ENCODE peak calls at places on chromosome 12, in four cellular contexts. V, X, C and S are unnamed samples.

GRCh38 chr12:1936406-1937320 is 18.2 kb upstream of the CACNA2D4 start:
- DNase-seq in V (no peak), X (no peak), C (no peak), S (no peak)

GRCh38 chr12:88579941-88580871 is at the start of gene KITLG:
- DNase-seq in V (no peak), X (no peak), C (no peak), S (peak; percentile 35)

GRCh38 chr12:130715150-130715995 is 726 bp downstream of the RIMBP2 start:
- DNase-seq in V (no peak), X (no peak), C (no peak), S (no peak)

GRCh38 chr12:30850684-30851083 is 75.9 kb upstream of the TSPAN11 start:
- DNase-seq in V (no peak), X (no peak), C (no peak), S (no peak)

GRCh38 chr12:58844161-58844560 is 76.1 kb downstream of the LRIG3 start:
- DNase-seq in V (no peak), X (no peak), C (no peak), S (no peak)

GRCh38 chr12:65355461-65355860 is 77.0 kb downstream of the MSRB3 start:
- DNase-seq in V (no peak), X (no peak), C (no peak), S (no peak)

GRCh38 chr12:1629338-1630080 is 478 bp downstream of the WNT5B start:
- DNase-seq in V (no peak), X (no peak), C (no peak), S (peak; percentile 42)

GRCh38 chr12:120117961-120118709 is 1.6 kb upstream of the RAB35 start:
- DNase-seq in V (no peak), X (peak; percentile 56), C (no peak), S (no peak)

GRCh38 chr12:10941916-10942607 is 3.0 kb upstream of the TAS2R14 start:
- DNase-seq in V (no peak), X (no peak), C (peak; percentile 9), S (no peak)

GRCh38 chr12:1365703-1366102 is 228.7 kb downstream of the FBXL14 start:
- DNase-seq in V (no peak), X (no peak), C (no peak), S (no peak)

GRCh38 chr12:76765598-76765997 is 1.7 kb downstream of the ZDHHC17 start:
- DNase-seq in V (no peak), X (no peak), C (no peak), S (no peak)

GRCh38 chr12:76763746-76764675 is at the start of gene ZDHHC17:
- DNase-seq in V (peak; percentile 77), X (peak; percentile 94), C (peak; percentile 66), S (peak; percentile 80)

GRCh38 chr12:76764856-76765255 is 941 bp downstream of the ZDHHC17 start:
- DNase-seq in V (no peak), X (no peak), C (no peak), S (no peak)

GRCh38 chr12:76766161-76766560 is 2.2 kb downstream of the ZDHHC17 start:
- DNase-seq in V (no peak), X (no peak), C (no peak), S (no peak)

DNA sequence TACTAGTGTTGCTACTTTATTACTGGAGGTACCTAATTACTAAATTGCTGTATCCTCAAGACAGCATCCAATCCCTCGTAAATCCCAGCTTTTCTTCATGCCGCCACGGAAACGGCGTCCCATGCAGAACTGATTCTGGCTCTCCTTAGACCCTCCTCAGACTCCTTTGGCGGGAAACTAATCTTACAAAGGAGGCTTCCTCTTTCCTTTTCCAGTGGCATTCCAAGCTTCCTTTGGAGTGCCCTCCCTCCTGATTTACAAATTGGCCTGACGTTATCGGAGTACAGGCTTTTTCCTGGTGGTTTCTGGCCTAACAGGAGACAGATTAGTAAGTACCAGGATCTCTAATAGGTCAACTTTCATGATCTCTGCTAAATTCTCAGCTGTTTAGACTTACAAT is 1.4 kb upstream of the ZDHHC17 start:
- DNase-seq in V (no peak), X (no peak), C (no peak), S (no peak)
- TF ChIP-seq POLR2AphosphoS5 in V (no peak), X (no peak), C (no peak), S (no peak)

GRCh38 chr12:122964439-122965257 is 1.6 kb downstream of the ABCB9 start:
- DNase-seq in V (no peak), X (no peak), C (no peak), S (no peak)
- TF ChIP-seq SPI1 in V (no peak), X (no peak), C (no peak), S (no peak)

DNA sequence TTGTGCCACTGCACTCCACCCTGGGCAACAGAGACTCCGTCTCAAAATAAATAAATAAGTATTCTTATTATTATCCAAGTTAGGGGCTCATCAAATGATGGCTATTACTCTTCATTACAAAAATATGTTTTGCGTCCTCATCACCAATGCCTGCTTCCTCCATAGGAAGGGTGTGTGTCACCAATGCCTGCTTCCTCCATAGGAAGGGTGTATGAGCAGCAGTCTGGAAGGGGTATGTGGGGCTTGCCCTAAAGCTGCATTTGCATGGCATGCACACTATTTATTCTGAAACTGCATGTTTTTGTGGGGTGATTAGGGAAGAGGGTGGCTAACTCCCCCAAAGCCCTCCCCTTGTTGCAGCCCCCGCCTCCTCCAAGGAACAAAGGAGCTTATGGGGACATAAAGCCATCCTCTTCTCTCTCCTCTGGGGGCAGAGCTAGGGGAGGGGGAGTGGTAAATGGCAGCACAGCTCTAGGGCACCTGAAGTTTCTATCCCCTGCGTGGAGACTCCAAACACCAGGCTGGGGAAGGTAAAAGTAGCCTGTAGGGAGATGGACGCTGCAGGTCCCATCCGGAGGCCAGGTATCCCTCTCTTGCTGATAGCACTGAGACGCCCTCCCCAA is 1.3 kb downstream of the CAMKK2 start:
- DNase-seq in V (no peak), X (no peak), C (no peak), S (no peak)
- TF ChIP-seq POLR2AphosphoS5 in V (no peak), X (no peak), C (no peak), S (no peak)

DNA sequence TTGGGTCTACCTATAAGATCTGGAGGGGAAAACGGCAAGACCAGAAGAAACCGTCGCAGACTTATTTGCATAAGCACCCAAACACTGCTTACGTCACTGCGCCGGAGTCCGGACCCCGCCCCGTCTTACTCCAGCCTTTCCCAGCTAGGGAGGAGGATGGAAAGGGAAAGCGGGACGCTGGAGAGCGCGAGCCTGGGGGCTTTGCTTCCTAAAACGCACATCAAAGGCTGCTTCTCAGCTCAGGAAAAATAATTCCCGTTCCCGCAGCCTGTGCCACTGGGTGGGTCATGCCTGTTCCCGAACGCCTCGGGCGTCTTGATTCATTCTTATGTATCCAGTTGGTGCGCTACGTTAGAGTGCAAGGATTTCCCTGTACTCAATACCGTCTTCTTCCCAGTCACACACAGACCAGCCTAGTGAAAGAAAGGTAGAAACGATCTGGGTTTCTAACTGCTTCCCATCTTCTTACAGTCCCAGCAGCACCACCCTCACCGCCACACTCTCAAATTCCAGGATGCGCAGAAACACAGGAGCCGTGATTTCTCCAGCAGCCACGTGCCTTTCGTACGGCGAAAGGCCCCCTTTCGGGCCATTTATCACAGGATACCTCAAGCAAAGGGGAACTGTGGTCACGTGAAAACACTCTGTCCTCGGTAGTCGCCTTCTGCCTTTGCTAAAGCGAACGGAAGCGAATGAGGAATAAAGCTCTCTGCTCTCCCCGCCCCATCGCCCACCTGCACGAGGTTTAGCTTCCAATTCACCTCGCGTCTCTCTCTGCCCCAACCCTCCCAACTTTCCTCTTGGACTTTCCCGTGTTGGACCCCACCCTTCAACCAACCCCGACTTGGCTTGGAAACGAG is 1.0 kb downstream of the SLC6A15 start:
- DNase-seq in V (no peak), X (no peak), C (no peak), S (peak; percentile 7)
- TF ChIP-seq SPI1 in V (no peak), X (no peak), C (no peak), S (no peak)

GRCh38 chr12:52216807-52217206 is 16.2 kb upstream of the KRT7 start:
- DNase-seq in V (no peak), X (no peak), C (no peak), S (no peak)

GRCh38 chr12:52215587-52216031 is 17.4 kb upstream of the KRT7 start:
- DNase-seq in V (no peak), X (peak; percentile 37), C (no peak), S (no peak)

GRCh38 chr12:52214421-52214802 is 18.6 kb upstream of the KRT7 start:
- DNase-seq in V (no peak), X (no peak), C (no peak), S (no peak)

GRCh38 chr12:52216107-52216506 is 16.9 kb upstream of the KRT7 start:
- DNase-seq in V (no peak), X (no peak), C (no peak), S (no peak)

DNA sequence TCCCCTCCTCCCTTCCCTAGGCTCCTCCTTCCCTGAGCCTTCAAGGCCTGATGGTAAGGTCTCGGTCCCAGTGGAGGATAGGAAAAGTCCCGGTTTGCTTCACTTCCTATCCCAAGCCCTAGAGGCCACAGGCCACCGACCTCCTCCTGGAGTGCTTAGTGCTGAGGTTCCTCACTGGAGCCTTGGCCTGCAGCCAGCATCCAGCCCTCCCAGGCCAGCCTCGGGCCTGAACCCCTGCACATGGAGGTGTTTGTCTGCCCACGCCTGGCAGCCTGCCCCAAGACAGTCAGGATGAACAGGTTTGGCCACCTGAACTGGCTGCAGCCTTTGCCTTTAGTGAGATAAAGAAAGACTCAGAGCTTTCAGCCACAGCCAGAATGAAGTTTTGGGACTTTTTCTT is 15.8 kb upstream of the KRT7 start:
- DNase-seq in V (no peak), X (no peak), C (no peak), S (no peak)
- TF ChIP-seq POLR2AphosphoS5 in V (no peak), X (no peak), C (no peak), S (no peak)

DNA sequence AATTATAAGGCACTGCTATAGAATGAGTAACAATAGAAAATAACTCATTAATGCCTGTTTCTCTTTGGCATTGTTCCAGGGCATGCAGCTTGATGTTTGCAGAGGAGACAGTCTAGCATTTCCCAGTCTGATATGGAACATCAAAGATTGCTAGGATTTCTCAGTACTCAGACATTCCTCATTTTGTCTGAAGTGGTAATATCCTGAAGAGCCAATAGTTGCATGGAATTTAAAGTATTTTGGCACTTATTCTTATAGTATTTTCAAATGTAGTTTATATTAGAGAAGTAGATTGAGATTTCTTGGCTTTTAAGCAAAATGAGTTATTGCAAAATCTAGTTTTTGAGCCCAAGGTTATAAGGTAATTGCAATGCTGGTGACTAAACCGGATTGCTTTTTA is 337.4 kb upstream of the E2F7 start:
- DNase-seq in V (no peak), X (no peak), C (no peak), S (no peak)
- TF ChIP-seq SPI1 in V (no peak), X (no peak), C (no peak), S (no peak)

GRCh38 chr12:13547283-13547682 is 350.8 kb downstream of the EMP1 start:
- DNase-seq in V (no peak), X (no peak), C (no peak), S (no peak)

DNA sequence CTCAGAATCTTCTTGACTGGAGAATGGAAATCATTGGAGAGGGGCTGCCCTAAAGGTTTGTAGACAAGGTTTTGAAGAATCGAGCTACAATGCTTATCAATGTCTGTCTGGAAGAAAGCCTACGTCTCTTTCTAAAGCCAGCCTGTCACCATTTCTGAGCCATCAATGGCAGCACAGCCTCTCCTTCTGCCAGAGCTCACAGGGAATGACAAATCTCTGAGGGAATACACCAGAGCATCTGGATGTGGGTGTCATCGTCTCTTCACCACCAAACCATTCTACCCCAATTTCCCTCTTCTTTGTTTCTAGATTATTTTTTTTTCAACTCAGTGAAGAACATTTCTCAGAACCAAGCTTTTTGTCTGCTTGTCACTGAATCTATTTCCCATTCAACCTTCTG is 349.7 kb downstream of the EMP1 start:
- DNase-seq in V (no peak), X (no peak), C (no peak), S (no peak)
- TF ChIP-seq POLR2AphosphoS5 in V (no peak), X (no peak), C (no peak), S (no peak)